ENCODE peak calls at places on chromosomes 6 and 20, in nine cellular contexts. One of them, this sample, is unnamed.

GRCh38 chr6:45494734-45495133 is 117.0 kb upstream of the SUPT3H start:
- DNase-seq in fibroblast of the conjunctiva: no peak
- DNase-seq in HTR-8/SVneo: no peak
- DNase-seq in CD8-positive, alpha-beta T cell: no peak
- DNase-seq in NCI-H2081: no peak
- DNase-seq in H1: no peak
- DNase-seq in Ammon's horn: no peak
- DNase-seq in fibroblast of pulmonary artery: no peak
- DNase-seq in cerebellum: no peak
- DNase-seq in this sample: no peak

GRCh38 chr6:21049572-21049971 is 515.3 kb downstream of the CDKAL1 start:
- DNase-seq in fibroblast of the conjunctiva: no peak
- DNase-seq in HTR-8/SVneo: no peak
- DNase-seq in CD8-positive, alpha-beta T cell: no peak
- DNase-seq in NCI-H2081: no peak
- DNase-seq in H1: no peak
- DNase-seq in Ammon's horn: no peak
- DNase-seq in fibroblast of pulmonary artery: peak; percentile 35
- DNase-seq in cerebellum: no peak
- DNase-seq in this sample: no peak

GRCh38 chr20:48298851-48299484 is 513.7 kb upstream of the SULF2 start:
- DNase-seq in fibroblast of the conjunctiva: peak; percentile 90
- DNase-seq in HTR-8/SVneo: peak; percentile 87
- DNase-seq in CD8-positive, alpha-beta T cell: no peak
- DNase-seq in NCI-H2081: peak; percentile 63
- DNase-seq in H1: no peak
- DNase-seq in Ammon's horn: no peak
- DNase-seq in fibroblast of pulmonary artery: peak; percentile 97
- DNase-seq in cerebellum: no peak
- DNase-seq in this sample: no peak

GRCh38 chr6:99471638-99472037 is 43.6 kb downstream of the USP45 start:
- DNase-seq in fibroblast of the conjunctiva: no peak
- DNase-seq in HTR-8/SVneo: no peak
- DNase-seq in CD8-positive, alpha-beta T cell: no peak
- DNase-seq in NCI-H2081: no peak
- DNase-seq in H1: no peak
- DNase-seq in Ammon's horn: no peak
- DNase-seq in fibroblast of pulmonary artery: no peak
- DNase-seq in cerebellum: no peak
- DNase-seq in this sample: no peak

GRCh38 chr6:52576392-52577021 is 353 bp downstream of the TRAM2 start:
- DNase-seq in fibroblast of the conjunctiva: peak; percentile 68
- DNase-seq in HTR-8/SVneo: peak; percentile 63
- DNase-seq in CD8-positive, alpha-beta T cell: peak; percentile 34
- DNase-seq in NCI-H2081: no peak
- DNase-seq in H1: no peak
- DNase-seq in Ammon's horn: peak; percentile 63
- DNase-seq in fibroblast of pulmonary artery: peak; percentile 86
- DNase-seq in cerebellum: peak; percentile 37
- DNase-seq in this sample: no peak

GRCh38 chr20:43843096-43843964 is 71.3 kb upstream of the TOX2 start:
- DNase-seq in fibroblast of the conjunctiva: peak; percentile 34
- DNase-seq in HTR-8/SVneo: peak; percentile 66
- DNase-seq in CD8-positive, alpha-beta T cell: no peak
- DNase-seq in NCI-H2081: no peak
- DNase-seq in H1: no peak
- DNase-seq in Ammon's horn: no peak
- DNase-seq in fibroblast of pulmonary artery: peak; percentile 88
- DNase-seq in cerebellum: no peak
- DNase-seq in this sample: no peak

GRCh38 chr6:53544050-53544499 is 826 bp downstream of the GCLC start:
- DNase-seq in fibroblast of the conjunctiva: no peak
- DNase-seq in HTR-8/SVneo: no peak
- DNase-seq in CD8-positive, alpha-beta T cell: no peak
- DNase-seq in NCI-H2081: no peak
- DNase-seq in H1: no peak
- DNase-seq in Ammon's horn: peak; percentile 27
- DNase-seq in fibroblast of pulmonary artery: no peak
- DNase-seq in cerebellum: no peak
- DNase-seq in this sample: no peak

GRCh38 chr20:44736170-44737021 is 9.3 kb upstream of the KCNK15 start:
- DNase-seq in fibroblast of the conjunctiva: peak; percentile 90
- DNase-seq in HTR-8/SVneo: peak; percentile 98
- DNase-seq in CD8-positive, alpha-beta T cell: no peak
- DNase-seq in NCI-H2081: no peak
- DNase-seq in H1: peak; percentile 77
- DNase-seq in Ammon's horn: peak; percentile 91
- DNase-seq in fibroblast of pulmonary artery: peak; percentile 89
- DNase-seq in cerebellum: no peak
- DNase-seq in this sample: peak; percentile 74

GRCh38 chr6:167268683-167269280 is 22.3 kb upstream of the UNC93A start:
- DNase-seq in fibroblast of the conjunctiva: no peak
- DNase-seq in HTR-8/SVneo: no peak
- DNase-seq in CD8-positive, alpha-beta T cell: no peak
- DNase-seq in NCI-H2081: no peak
- DNase-seq in H1: no peak
- DNase-seq in Ammon's horn: no peak
- DNase-seq in fibroblast of pulmonary artery: no peak
- DNase-seq in cerebellum: no peak
- DNase-seq in this sample: no peak

GRCh38 chr6:48765352-48765961 is 654.5 kb upstream of the PTCHD4 start:
- DNase-seq in fibroblast of the conjunctiva: peak; percentile 76
- DNase-seq in HTR-8/SVneo: peak; percentile 53
- DNase-seq in CD8-positive, alpha-beta T cell: no peak
- DNase-seq in NCI-H2081: peak; percentile 67
- DNase-seq in H1: peak; percentile 25
- DNase-seq in Ammon's horn: peak; percentile 53
- DNase-seq in fibroblast of pulmonary artery: peak; percentile 82
- DNase-seq in cerebellum: peak; percentile 12
- DNase-seq in this sample: peak; percentile 25

GRCh38 chr6:158819213-158819976 is at the start of gene EZR:
- DNase-seq in fibroblast of the conjunctiva: peak; percentile 44
- DNase-seq in HTR-8/SVneo: peak; percentile 78
- DNase-seq in CD8-positive, alpha-beta T cell: peak; percentile 79
- DNase-seq in NCI-H2081: peak; percentile 51
- DNase-seq in H1: peak; percentile 71
- DNase-seq in Ammon's horn: peak; percentile 34
- DNase-seq in fibroblast of pulmonary artery: peak; percentile 70
- DNase-seq in cerebellum: no peak
- DNase-seq in this sample: peak; percentile 66

GRCh38 chr6:3322366-3322890 is 63.7 kb downstream of the PSMG4 start:
- DNase-seq in fibroblast of the conjunctiva: no peak
- DNase-seq in HTR-8/SVneo: no peak
- DNase-seq in CD8-positive, alpha-beta T cell: no peak
- DNase-seq in NCI-H2081: no peak
- DNase-seq in H1: no peak
- DNase-seq in Ammon's horn: no peak
- DNase-seq in fibroblast of pulmonary artery: no peak
- DNase-seq in cerebellum: no peak
- DNase-seq in this sample: no peak

GRCh38 chr6:159422041-159422984 is 253.1 kb downstream of the FNDC1 start:
- DNase-seq in fibroblast of the conjunctiva: no peak
- DNase-seq in HTR-8/SVneo: no peak
- DNase-seq in CD8-positive, alpha-beta T cell: no peak
- DNase-seq in NCI-H2081: no peak
- DNase-seq in H1: no peak
- DNase-seq in Ammon's horn: peak; percentile 11
- DNase-seq in fibroblast of pulmonary artery: peak; percentile 70
- DNase-seq in cerebellum: no peak
- DNase-seq in this sample: no peak

This sample was measured in NT2/D1.